ENCODE peak calls at places on chromosomes 11 and 22, in eight cellular contexts. W is right lobe of liver, N is stomach, O is breast epithelium, C is lower lobe of right lung, E is endothelial cell of umbilical vein, Q is dorsolateral prefrontal cortex, U is HepG2. G is an unnamed sample.

GRCh38 chr22:50581950-50582561 is 593 bp downstream of the CHKB start:
- DNase-seq in W (no peak), N (no peak), O (no peak), C (no peak), E (no peak), Q (no peak), U (no peak), G (no peak)

GRCh38 chr11:122778148-122778547 is 60.2 kb upstream of the CRTAM start:
- DNase-seq in W (no peak), N (no peak), O (no peak), C (no peak), E (peak; percentile 45), Q (no peak), U (no peak), G (no peak)

GRCh38 chr11:112280268-112281126 is 19.8 kb upstream of the PLET1 start:
- DNase-seq in W (peak; percentile 58), N (peak; percentile 65), O (peak; percentile 47), C (peak; percentile 53), E (peak; percentile 79), Q (peak; percentile 55), U (peak; percentile 72), G (peak; percentile 49)

GRCh38 chr22:35582861-35583670 is 34.1 kb downstream of the MB start:
- DNase-seq in W (no peak), N (peak; percentile 67), O (peak; percentile 32), C (peak; percentile 70), E (peak; percentile 63), Q (peak; percentile 61), U (peak; percentile 59), G (peak; percentile 83)

GRCh38 chr22:31897842-31898241 is 46.5 kb upstream of the YWHAH start:
- DNase-seq in W (no peak), N (no peak), O (no peak), C (no peak), E (peak; percentile 15), Q (no peak), U (no peak), G (no peak)

GRCh38 chr11:64900263-64900678 is 16.7 kb downstream of the ATG2A start:
- DNase-seq in W (no peak), N (no peak), O (peak; percentile 68), C (no peak), E (no peak), Q (no peak), U (no peak), G (no peak)

GRCh38 chr11:113048820-113049555 is 87.8 kb downstream of the NCAM1 start:
- DNase-seq in W (no peak), N (no peak), O (no peak), C (no peak), E (no peak), Q (no peak), U (no peak), G (no peak)

GRCh38 chr11:102513869-102514268 is 16.7 kb downstream of the MMP7 start:
- DNase-seq in W (peak; percentile 72), N (no peak), O (peak; percentile 89), C (peak; percentile 51), E (no peak), Q (no peak), U (no peak), G (peak; percentile 36)

GRCh38 chr11:20158597-20159257 is 1.5 kb downstream of the DBX1 start:
- DNase-seq in W (peak; percentile 71), N (peak; percentile 41), O (no peak), C (peak; percentile 53), E (peak; percentile 60), Q (no peak), U (peak; percentile 6), G (peak; percentile 45)

GRCh38 chr11:107577312-107577711 is 11.8 kb upstream of the ALKBH8 start:
- DNase-seq in W (no peak), N (no peak), O (no peak), C (no peak), E (no peak), Q (no peak), U (no peak), G (no peak)

GRCh38 chr11:48081151-48082010 is 101.0 kb downstream of the PTPRJ start:
- DNase-seq in W (peak; percentile 89), N (no peak), O (peak; percentile 36), C (peak; percentile 51), E (peak; percentile 85), Q (peak; percentile 65), U (no peak), G (peak; percentile 71)

GRCh38 chr11:43789700-43790443 is 90.8 kb upstream of the ALKBH3 start:
- DNase-seq in W (no peak), N (no peak), O (no peak), C (no peak), E (peak; percentile 8), Q (no peak), U (no peak), G (no peak)

GRCh38 chr22:50613291-50613981 is 12.8 kb downstream of the MAPK8IP2 start:
- DNase-seq in W (peak; percentile 91), N (peak; percentile 95), O (peak; percentile 41), C (peak; percentile 90), E (no peak), Q (no peak), U (peak; percentile 71), G (peak; percentile 90)

GRCh38 chr22:23215294-23216204 is 35.2 kb downstream of the BCR start:
- DNase-seq in W (no peak), N (peak; percentile 66), O (no peak), C (peak; percentile 37), E (peak; percentile 99), Q (no peak), U (no peak), G (no peak)

GRCh38 chr11:116791002-116791812 is 472 bp downstream of the APOA5 start:
- DNase-seq in W (peak; percentile 89), N (peak; percentile 86), O (peak; percentile 41), C (peak; percentile 87), E (peak; percentile 65), Q (peak; percentile 83), U (peak; percentile 73), G (peak; percentile 95)

GRCh38 chr11:118176400-118177134 is at the start of gene SCN2B:
- DNase-seq in W (no peak), N (no peak), O (no peak), C (no peak), E (no peak), Q (no peak), U (no peak), G (no peak)

GRCh38 chr22:19412478-19412877 is 19.1 kb downstream of the HIRA start:
- DNase-seq in W (no peak), N (no peak), O (no peak), C (no peak), E (no peak), Q (no peak), U (no peak), G (no peak)

GRCh38 chr11:1199689-1200610 is 22.9 kb upstream of the MUC5B start:
- DNase-seq in W (peak; percentile 54), N (peak; percentile 40), O (no peak), C (peak; percentile 35), E (no peak), Q (peak; percentile 40), U (no peak), G (peak; percentile 73)

GRCh38 chr22:44369241-44369652 is 56.5 kb upstream of the SHISAL1 start:
- DNase-seq in W (peak; percentile 44), N (no peak), O (no peak), C (peak; percentile 35), E (no peak), Q (no peak), U (no peak), G (peak; percentile 68)

GRCh38 chr11:103888541-103888951 is 147.9 kb upstream of the DDI1 start:
- DNase-seq in W (no peak), N (no peak), O (no peak), C (no peak), E (no peak), Q (no peak), U (no peak), G (no peak)

GRCh38 chr11:6326303-6326702 is 6.0 kb upstream of the CAVIN3 start:
- DNase-seq in W (no peak), N (no peak), O (no peak), C (no peak), E (peak; percentile 7), Q (no peak), U (no peak), G (no peak)

GRCh38 chr11:76674517-76675400 is 4.2 kb upstream of the LRRC32 start:
- DNase-seq in W (no peak), N (no peak), O (no peak), C (no peak), E (no peak), Q (no peak), U (no peak), G (no peak)

GRCh38 chr11:12981879-12982531 is 27.1 kb upstream of the RASSF10 start:
- DNase-seq in W (no peak), N (no peak), O (no peak), C (no peak), E (no peak), Q (no peak), U (peak; percentile 3), G (no peak)

GRCh38 chr11:28539239-28540025 is 431.2 kb downstream of the METTL15 start:
- DNase-seq in W (no peak), N (no peak), O (no peak), C (no peak), E (no peak), Q (no peak), U (no peak), G (no peak)

GRCh38 chr11:63623513-63624140 is 9.4 kb upstream of the PLAAT3 start:
- DNase-seq in W (no peak), N (no peak), O (no peak), C (no peak), E (no peak), Q (no peak), U (no peak), G (no peak)

GRCh38 chr11:46357483-46357936 is 10.2 kb downstream of the DGKZ start:
- DNase-seq in W (peak; percentile 57), N (peak; percentile 86), O (peak; percentile 77), C (no peak), E (no peak), Q (no peak), U (no peak), G (no peak)
- H3K27ac ChIP-seq in W (no peak overlapping the region), N (peak overlapping the region; percentile 70), O (peak overlapping the region; percentile 86), C (no peak overlapping the region), E (no peak overlapping the region), Q (peak overlapping the region; percentile 64), U (no peak overlapping the region), G (no peak overlapping the region)

GRCh38 chr11:17494019-17494418 is 17.4 kb upstream of the ABCC8 start:
- DNase-seq in W (no peak), N (peak; percentile 56), O (no peak), C (no peak), E (no peak), Q (no peak), U (no peak), G (no peak)
- TF ChIP-seq CTCF in W (no peak), N (no peak), O (no peak), C (no peak), E (no peak), Q (no peak), U (no peak), G (no peak)

DNA sequence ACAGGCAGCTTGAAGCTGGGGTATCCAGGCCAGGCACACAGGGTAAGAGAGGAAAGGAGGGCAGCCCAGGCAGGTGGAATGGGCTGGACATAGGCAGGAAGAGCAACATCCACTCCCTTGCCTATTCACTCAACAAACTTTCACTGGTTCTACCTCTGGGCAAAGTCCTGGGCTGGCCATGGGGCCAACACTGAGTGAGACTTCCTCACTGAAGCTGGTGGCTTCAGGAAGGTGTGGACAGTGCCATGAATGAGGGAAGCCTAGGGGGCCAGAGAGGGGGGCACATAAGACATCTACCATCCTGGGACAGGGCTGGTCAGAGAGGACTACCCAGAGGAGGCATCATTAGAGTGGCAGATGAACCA is 44.9 kb upstream of the TCF20 start:
- DNase-seq in W (no peak), N (no peak), O (no peak), C (no peak), E (no peak), Q (no peak), U (no peak), G (no peak)
- H3K27ac ChIP-seq in W (no peak overlapping the region), N (no peak overlapping the region), O (peak overlapping the region; percentile 78), C (no peak overlapping the region), E (no peak overlapping the region), Q (no peak overlapping the region), U (no peak overlapping the region), G (no peak overlapping the region)

GRCh38 chr22:22099833-22100812 is 117.5 kb upstream of the TOP3B start:
- DNase-seq in W (no peak), N (no peak), O (no peak), C (no peak), E (no peak), Q (no peak), U (no peak), G (no peak)
- TF ChIP-seq CTCF in W (peak; percentile 17), N (no peak), O (no peak), C (no peak), E (no peak), Q (no peak), U (peak; percentile 61), G (no peak)